ENCODE peak calls at places on chromosomes 16 and 17, in four cellular contexts. One of them, this sample, is unnamed. For H3K9me3, the result is how much of the 10 kb centered on the place peaks cover.

GRCh38 chr16:695355-696089 is 5.3 kb upstream of the WDR24 start:
- DNase-seq in HepG2: no peak
- DNase-seq in GM12878: no peak
- DNase-seq in K562: peak
- DNase-seq in this sample: no peak

GRCh38 chr17:40399185-40399584 is 18.5 kb downstream of the TOP2A start:
- DNase-seq in HepG2: peak
- DNase-seq in GM12878: no peak
- DNase-seq in K562: peak
- DNase-seq in this sample: peak

GRCh38 chr17:14307560-14308024 is 6.7 kb downstream of the HS3ST3B1 start:
- DNase-seq in HepG2: peak
- DNase-seq in GM12878: no peak
- DNase-seq in K562: no peak
- DNase-seq in this sample: no peak

GRCh38 chr17:39757176-39757662 is 19.5 kb downstream of the GRB7 start:
- DNase-seq in HepG2: no peak
- DNase-seq in GM12878: no peak
- DNase-seq in K562: no peak
- DNase-seq in this sample: no peak

GRCh38 chr17:78865682-78866390 is 25.2 kb upstream of the USP36 start:
- DNase-seq in HepG2: peak
- DNase-seq in GM12878: no peak
- DNase-seq in K562: peak
- DNase-seq in this sample: peak

GRCh38 chr17:47615766-47616424 is 33.8 kb upstream of the KPNB1 start:
- DNase-seq in HepG2: peak
- DNase-seq in GM12878: peak
- DNase-seq in K562: peak
- DNase-seq in this sample: peak

GRCh38 chr16:86029131-86029741 is 130.3 kb downstream of the IRF8 start:
- DNase-seq in HepG2: no peak
- DNase-seq in GM12878: no peak
- DNase-seq in K562: no peak
- DNase-seq in this sample: no peak

GRCh38 chr17:2077040-2077439 is 22.1 kb downstream of the HIC1 start:
- DNase-seq in HepG2: no peak
- DNase-seq in GM12878: no peak
- DNase-seq in K562: no peak
- DNase-seq in this sample: no peak

GRCh38 chr16:22967696-22968095 is 153.7 kb downstream of the HS3ST2 start:
- DNase-seq in HepG2: no peak
- DNase-seq in GM12878: no peak
- DNase-seq in K562: no peak
- DNase-seq in this sample: no peak

GRCh38 chr16:1923299-1924034 is 5.3 kb upstream of the HS3ST6 start:
- DNase-seq in HepG2: peak
- DNase-seq in GM12878: no peak
- DNase-seq in K562: no peak
- DNase-seq in this sample: peak

GRCh38 chr16:64858076-64858475 is 263.8 kb downstream of the CDH11 start:
- DNase-seq in HepG2: no peak
- DNase-seq in GM12878: no peak
- DNase-seq in K562: no peak
- DNase-seq in this sample: no peak

GRCh38 chr17:16215965-16216316 is 607 bp upstream of the NCOR1 start:
- DNase-seq in HepG2: peak
- DNase-seq in GM12878: no peak
- DNase-seq in K562: peak
- DNase-seq in this sample: no peak

GRCh38 chr17:81137248-81137647 is 28.1 kb upstream of the PVALEF start:
- DNase-seq in HepG2: no peak
- DNase-seq in GM12878: no peak
- DNase-seq in K562: no peak
- DNase-seq in this sample: no peak

GRCh38 chr17:26807024-26807423 is 486.9 kb upstream of the WSB1 start:
- DNase-seq in HepG2: no peak
- DNase-seq in GM12878: no peak
- DNase-seq in K562: no peak
- DNase-seq in this sample: no peak

DNA sequence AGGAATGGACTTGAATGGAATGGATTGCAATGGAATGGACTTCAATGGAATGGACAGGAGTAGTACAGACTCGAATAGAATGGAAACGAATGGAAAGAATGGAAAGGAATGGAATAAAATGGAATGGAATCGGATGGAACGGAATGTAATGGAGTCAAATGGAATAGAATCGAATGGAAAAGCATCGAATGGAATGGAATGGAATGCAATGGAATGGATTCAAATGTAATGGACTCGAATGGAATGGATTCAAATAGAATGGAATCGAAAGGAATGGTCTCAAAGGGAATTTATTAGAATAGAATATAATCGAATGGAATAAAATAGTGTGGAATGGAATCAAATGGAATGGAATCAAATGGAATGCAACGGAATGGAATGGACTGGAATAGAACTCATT is 484.9 kb upstream of the WSB1 start:
- DNase-seq in HepG2: no peak
- DNase-seq in GM12878: peak
- DNase-seq in K562: no peak
- DNase-seq in this sample: no peak
- H3K9me3 ChIP-seq in HepG2: half or more
- H3K9me3 ChIP-seq in GM12878: under half
- H3K9me3 ChIP-seq in K562: under half
- H3K9me3 ChIP-seq in this sample: under half

GRCh38 chr16:12132850-12133249 is 156.3 kb downstream of the SNX29 start:
- DNase-seq in HepG2: no peak
- DNase-seq in GM12878: no peak
- DNase-seq in K562: no peak
- DNase-seq in this sample: no peak

GRCh38 chr16:12132290-12132689 is 155.8 kb downstream of the SNX29 start:
- DNase-seq in HepG2: no peak
- DNase-seq in GM12878: no peak
- DNase-seq in K562: no peak
- DNase-seq in this sample: no peak

GRCh38 chr16:12133738-12134137 is 157.2 kb downstream of the SNX29 start:
- DNase-seq in HepG2: no peak
- DNase-seq in GM12878: no peak
- DNase-seq in K562: no peak
- DNase-seq in this sample: no peak

GRCh38 chr16:12131755-12132154 is 155.2 kb downstream of the SNX29 start:
- DNase-seq in HepG2: no peak
- DNase-seq in GM12878: no peak
- DNase-seq in K562: no peak
- DNase-seq in this sample: no peak

DNA sequence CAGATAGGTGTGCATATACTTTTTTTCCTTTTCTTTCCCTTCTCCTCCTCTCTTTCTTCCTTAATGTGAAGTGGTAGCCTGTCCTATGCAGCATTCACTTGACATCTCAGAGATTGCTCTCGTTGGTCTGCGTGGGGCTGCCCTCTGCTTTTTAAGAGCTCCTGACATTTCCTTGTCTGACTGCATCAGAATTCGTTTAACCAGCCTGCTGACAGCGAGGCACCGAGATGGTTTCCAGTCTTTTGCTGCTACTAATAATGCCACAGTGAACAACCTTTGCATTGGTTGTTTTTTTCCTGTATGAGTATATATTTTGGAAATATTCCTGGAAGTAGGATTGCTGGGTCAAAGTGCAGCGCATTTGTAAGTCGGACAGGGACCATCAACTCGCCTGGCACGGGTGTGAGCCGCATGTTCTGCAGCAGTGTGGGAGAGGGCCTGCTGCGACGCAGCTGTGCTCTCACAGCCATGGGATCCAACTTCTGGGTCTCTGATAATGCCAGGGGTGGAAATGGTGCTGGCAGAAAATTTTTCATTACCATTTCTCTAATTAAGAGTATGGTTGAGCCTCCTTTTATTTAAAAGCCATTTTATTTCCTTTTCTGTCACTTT is 154.3 kb downstream of the SNX29 start:
- DNase-seq in HepG2: no peak
- DNase-seq in GM12878: no peak
- DNase-seq in K562: no peak
- DNase-seq in this sample: no peak
- TF ChIP-seq ESRRA in HepG2: no peak
- TF ChIP-seq ESRRA in GM12878: no peak
- TF ChIP-seq ESRRA in K562: no peak
- TF ChIP-seq ESRRA in this sample: no peak

DNA sequence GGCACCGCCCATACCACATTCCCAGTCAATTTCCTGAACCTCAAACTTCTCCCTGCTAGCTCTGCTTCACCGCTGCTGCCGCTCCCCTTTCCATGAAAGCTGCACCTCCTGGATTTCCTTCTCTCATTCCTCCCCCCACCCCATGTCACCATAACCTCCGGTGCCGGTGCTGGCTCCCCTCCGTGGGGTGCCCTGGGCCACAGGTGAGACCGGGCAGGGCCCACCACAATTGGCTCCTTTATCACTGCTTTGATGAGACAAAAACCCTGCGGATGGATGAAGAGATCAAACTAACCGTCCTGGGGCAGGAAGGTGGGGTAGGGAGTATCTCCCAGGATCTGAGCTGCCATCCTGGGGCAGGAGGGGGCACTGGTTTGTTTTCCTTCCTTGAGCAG is 111.3 kb upstream of the LHX1 start:
- DNase-seq in HepG2: no peak
- DNase-seq in GM12878: no peak
- DNase-seq in K562: no peak
- DNase-seq in this sample: no peak
- TF ChIP-seq RAD21 in HepG2: no peak
- TF ChIP-seq RAD21 in GM12878: no peak
- TF ChIP-seq RAD21 in K562: no peak
- TF ChIP-seq RAD21 in this sample: no peak

DNA sequence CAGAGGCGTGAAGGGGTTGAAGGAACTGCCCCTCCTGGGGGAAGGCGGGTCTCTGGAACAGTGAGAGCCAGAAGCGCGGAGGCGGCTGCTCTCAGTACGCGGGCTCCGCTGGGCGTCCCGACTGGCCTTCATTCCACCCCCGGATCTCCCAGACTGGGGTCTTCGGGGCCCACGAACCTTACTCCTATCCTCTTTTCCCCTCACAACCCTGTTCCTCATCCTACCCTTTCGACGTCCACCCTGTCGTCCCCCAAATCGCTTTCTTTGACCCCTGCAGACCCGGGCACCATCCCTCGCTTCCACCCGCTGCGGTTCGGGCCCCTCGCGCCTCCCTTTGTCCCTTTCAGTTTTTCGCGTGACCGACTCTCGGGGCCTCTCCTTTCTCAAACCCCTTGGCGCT is 2114.6 kb downstream of the TP53TG3F start:
- DNase-seq in HepG2: no peak
- DNase-seq in GM12878: no peak
- DNase-seq in K562: no peak
- DNase-seq in this sample: no peak
- H3K9me3 ChIP-seq in HepG2: half or more
- H3K9me3 ChIP-seq in GM12878: under half
- H3K9me3 ChIP-seq in K562: under half
- H3K9me3 ChIP-seq in this sample: under half

DNA sequence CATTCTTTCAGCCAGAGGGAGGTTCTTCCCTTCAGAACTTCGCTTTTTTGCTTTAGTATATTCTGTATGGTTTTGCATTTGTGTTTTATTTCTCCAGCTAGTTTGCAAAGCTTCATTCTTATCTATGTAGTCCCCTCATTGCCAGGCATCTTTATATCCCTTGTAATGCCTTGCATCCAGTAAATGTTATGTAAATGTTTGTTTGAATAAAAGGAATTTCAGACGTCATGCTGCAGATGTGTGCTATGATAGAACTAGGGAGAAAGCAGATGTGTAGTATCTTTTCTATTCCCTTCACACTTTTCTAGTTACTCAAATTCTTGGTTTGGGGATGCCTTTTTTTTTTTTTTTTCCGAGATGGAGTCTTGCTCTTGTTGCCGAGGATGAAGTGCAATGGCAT is 62.6 kb upstream of the RASL10B start:
- DNase-seq in HepG2: no peak
- DNase-seq in GM12878: no peak
- DNase-seq in K562: no peak
- DNase-seq in this sample: no peak
- TF ChIP-seq ESRRA in HepG2: no peak
- TF ChIP-seq ESRRA in GM12878: no peak
- TF ChIP-seq ESRRA in K562: no peak
- TF ChIP-seq ESRRA in this sample: no peak

GRCh38 chr17:66268247-66268927 is 34.0 kb upstream of the PRKCA start:
- DNase-seq in HepG2: no peak
- DNase-seq in GM12878: no peak
- DNase-seq in K562: no peak
- DNase-seq in this sample: no peak
- TF ChIP-seq RAD21 in HepG2: no peak
- TF ChIP-seq RAD21 in GM12878: no peak
- TF ChIP-seq RAD21 in K562: no peak
- TF ChIP-seq RAD21 in this sample: no peak

GRCh38 chr17:11624968-11625367 is 26.7 kb downstream of the DNAH9 start:
- DNase-seq in HepG2: no peak
- DNase-seq in GM12878: no peak
- DNase-seq in K562: no peak
- DNase-seq in this sample: no peak

GRCh38 chr17:11622468-11622867 is 24.2 kb downstream of the DNAH9 start:
- DNase-seq in HepG2: no peak
- DNase-seq in GM12878: no peak
- DNase-seq in K562: no peak
- DNase-seq in this sample: no peak

DNA sequence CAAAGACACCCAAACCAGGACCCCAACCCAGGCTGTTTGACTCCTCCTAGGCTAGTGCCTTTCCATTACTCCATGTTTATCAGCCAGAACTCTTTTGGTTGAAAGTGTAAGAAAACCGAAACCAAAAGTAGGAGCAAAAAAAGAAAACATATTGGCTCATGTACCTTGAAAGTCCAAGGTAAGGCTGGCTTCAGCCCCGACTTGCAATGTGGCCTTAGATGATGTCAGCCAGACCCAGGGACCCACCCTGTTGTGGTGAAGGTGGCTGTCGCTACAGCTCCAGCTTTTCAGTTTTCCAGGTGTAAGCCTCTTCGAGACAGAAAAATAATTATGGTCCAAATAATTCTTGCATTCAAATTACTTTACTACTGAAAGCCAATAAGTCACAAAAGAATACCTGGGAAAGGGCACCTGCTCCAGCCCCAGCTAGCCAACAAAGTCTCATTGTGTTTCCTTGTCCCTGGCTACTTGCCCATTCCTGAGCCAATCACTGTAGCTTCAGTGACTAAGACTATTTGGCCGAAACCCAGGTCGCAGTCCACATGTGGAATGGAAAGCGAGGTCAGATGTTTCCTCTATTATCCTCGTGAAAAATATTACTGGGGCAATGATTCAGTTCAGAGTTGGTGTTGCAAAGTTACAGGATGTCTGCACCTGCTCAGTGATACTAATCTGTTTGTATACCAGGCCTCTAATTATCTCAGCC is 20.7 kb downstream of the DNAH9 start:
- DNase-seq in HepG2: peak
- DNase-seq in GM12878: no peak
- DNase-seq in K562: no peak
- DNase-seq in this sample: no peak
- H3K9me3 ChIP-seq in HepG2: under half
- H3K9me3 ChIP-seq in GM12878: under half
- H3K9me3 ChIP-seq in K562: under half
- H3K9me3 ChIP-seq in this sample: under half

This sample was measured in A549.